ENCODE peak calls at places on chromosomes 13 and 19, in six cellular contexts. O is NCI-H2081; L is ovary; I is T-helper 17 cell; S is fibroblast of lung; Q is activated CD4-positive, alpha-beta T cell treated with anti-CD3 and anti-CD28 coated beads, Interleukin-2, amount 50 U/mL, for 1 hour. Z is an unnamed sample.

GRCh38 chr13:27997904-27998522 is 9.5 kb upstream of the URAD start:
- DNase-seq in L (no peak), I (no peak), S (peak), O (no peak), Q (no peak), Z (peak)

GRCh38 chr19:46503848-46504453 is 8.3 kb upstream of the PNMA8B start:
- DNase-seq in S (no peak), L (no peak), I (no peak), O (no peak), Q (no peak), Z (no peak)

GRCh38 chr13:44393391-44393790 is 19.8 kb downstream of the SERP2 start:
- DNase-seq in O (no peak), L (no peak), Q (no peak), I (no peak), S (no peak), Z (no peak)

GRCh38 chr19:10211071-10211470 is 16.3 kb upstream of the DNMT1 start:
- DNase-seq in S (no peak), O (no peak), L (no peak), Q (no peak), I (no peak), Z (no peak)

GRCh38 chr19:1355258-1355973 is 28.3 kb upstream of the NDUFS7 start:
- DNase-seq in I (no peak), S (no peak), L (no peak), Q (no peak), O (no peak), Z (no peak)

GRCh38 chr19:49058592-49058991 is 1.0 kb upstream of the CGB7 start:
- DNase-seq in S (no peak), L (no peak), Q (no peak), O (no peak), I (no peak), Z (no peak)

GRCh38 chr13:111462221-111462764 is 141.9 kb downstream of the TEX29 start:
- DNase-seq in L (no peak), O (no peak), S (no peak), I (no peak), Q (no peak), Z (no peak)

GRCh38 chr13:94343243-94343585 is 136.3 kb downstream of the DCT start:
- DNase-seq in S (no peak), O (no peak), L (no peak), I (no peak), Q (no peak), Z (no peak)

GRCh38 chr13:106109391-106109791 is 426.1 kb downstream of the EFNB2 start:
- DNase-seq in S (no peak), O (no peak), L (no peak), I (no peak), Q (no peak), Z (no peak)

GRCh38 chr19:40511487-40511886 is 44.7 kb downstream of the SPTBN4 start:
- DNase-seq in I (no peak), Q (no peak), L (no peak), S (no peak), O (no peak), Z (no peak)

GRCh38 chr19:29315566-29315965 is 102.6 kb upstream of the UQCRFS1 start:
- DNase-seq in L (no peak), Q (no peak), S (no peak), I (no peak), O (no peak), Z (no peak)

GRCh38 chr13:99542788-99543406 is 41.6 kb downstream of the TM9SF2 start:
- DNase-seq in I (no peak), S (no peak), L (no peak), Q (peak), O (no peak), Z (no peak)

GRCh38 chr19:16779539-16780163 is 49.5 kb upstream of the SIN3B start:
- DNase-seq in S (peak), O (no peak), Q (no peak), I (no peak), L (no peak), Z (no peak)

GRCh38 chr19:3590991-3591659 is 5.8 kb downstream of the GIPC3 start:
- DNase-seq in O (no peak), Q (no peak), S (no peak), I (no peak), L (no peak), Z (no peak)

GRCh38 chr19:10611907-10612306 is 13.4 kb upstream of the SLC44A2 start:
- DNase-seq in O (no peak), Q (no peak), I (no peak), S (no peak), L (no peak), Z (no peak)

GRCh38 chr13:23427342-23428182 is 5.9 kb downstream of the SACS start:
- DNase-seq in Q (no peak), O (no peak), I (no peak), L (peak), S (peak), Z (peak)